ENCODE peak calls at places on chromosomes 2 and 18, in seven cellular contexts. One of them, this sample, is unnamed.

GRCh38 chr2:26246818-26247217 is 2.1 kb downstream of the HADHB start:
- DNase-seq in fibroblast of the aortic adventitia: peak
- DNase-seq in adrenal gland: peak
- DNase-seq in lower leg skin: no peak
- DNase-seq in heart right ventricle: peak
- DNase-seq in cardiac fibroblast: peak
- DNase-seq in body of pancreas: no peak
- DNase-seq in this sample: no peak

GRCh38 chr2:24822049-24822706 is 29.0 kb downstream of the CENPO start:
- DNase-seq in fibroblast of the aortic adventitia: no peak
- DNase-seq in adrenal gland: no peak
- DNase-seq in lower leg skin: no peak
- DNase-seq in heart right ventricle: no peak
- DNase-seq in cardiac fibroblast: no peak
- DNase-seq in body of pancreas: no peak
- DNase-seq in this sample: peak

GRCh38 chr2:125516496-125517109 is 1139.4 kb upstream of the GYPC start:
- DNase-seq in fibroblast of the aortic adventitia: no peak
- DNase-seq in adrenal gland: peak
- DNase-seq in lower leg skin: no peak
- DNase-seq in heart right ventricle: no peak
- DNase-seq in cardiac fibroblast: peak
- DNase-seq in body of pancreas: no peak
- DNase-seq in this sample: peak

GRCh38 chr2:236743623-236744280 is 174.1 kb downstream of the ACKR3 start:
- DNase-seq in fibroblast of the aortic adventitia: peak
- DNase-seq in adrenal gland: no peak
- DNase-seq in lower leg skin: peak
- DNase-seq in heart right ventricle: no peak
- DNase-seq in cardiac fibroblast: peak
- DNase-seq in body of pancreas: no peak
- DNase-seq in this sample: no peak

GRCh38 chr2:54853635-54854034 is 130.2 kb downstream of the EML6 start:
- DNase-seq in fibroblast of the aortic adventitia: no peak
- DNase-seq in adrenal gland: no peak
- DNase-seq in lower leg skin: no peak
- DNase-seq in heart right ventricle: no peak
- DNase-seq in cardiac fibroblast: no peak
- DNase-seq in body of pancreas: no peak
- DNase-seq in this sample: no peak

GRCh38 chr2:70509565-70509964 is 44.1 kb downstream of the TGFA start:
- DNase-seq in fibroblast of the aortic adventitia: no peak
- DNase-seq in adrenal gland: no peak
- DNase-seq in lower leg skin: peak
- DNase-seq in heart right ventricle: no peak
- DNase-seq in cardiac fibroblast: no peak
- DNase-seq in body of pancreas: no peak
- DNase-seq in this sample: peak

GRCh38 chr2:168136392-168136977 is 110.9 kb downstream of the STK39 start:
- DNase-seq in fibroblast of the aortic adventitia: peak
- DNase-seq in adrenal gland: no peak
- DNase-seq in lower leg skin: no peak
- DNase-seq in heart right ventricle: no peak
- DNase-seq in cardiac fibroblast: peak
- DNase-seq in body of pancreas: no peak
- DNase-seq in this sample: no peak

GRCh38 chr2:240428245-240428644 is 7.2 kb upstream of the GPC1 start:
- DNase-seq in fibroblast of the aortic adventitia: no peak
- DNase-seq in adrenal gland: no peak
- DNase-seq in lower leg skin: peak
- DNase-seq in heart right ventricle: no peak
- DNase-seq in cardiac fibroblast: no peak
- DNase-seq in body of pancreas: no peak
- DNase-seq in this sample: no peak

GRCh38 chr18:57943723-57944122 is 100.3 kb upstream of the NEDD4L start:
- DNase-seq in fibroblast of the aortic adventitia: peak
- DNase-seq in adrenal gland: no peak
- DNase-seq in lower leg skin: no peak
- DNase-seq in heart right ventricle: no peak
- DNase-seq in cardiac fibroblast: peak
- DNase-seq in body of pancreas: no peak
- DNase-seq in this sample: no peak

GRCh38 chr18:21463718-21464117 is 136.8 kb downstream of the ESCO1 start:
- DNase-seq in fibroblast of the aortic adventitia: peak
- DNase-seq in adrenal gland: no peak
- DNase-seq in lower leg skin: no peak
- DNase-seq in heart right ventricle: no peak
- DNase-seq in cardiac fibroblast: no peak
- DNase-seq in body of pancreas: no peak
- DNase-seq in this sample: no peak

GRCh38 chr2:219996366-219996765 is 368.9 kb downstream of the SLC4A3 start:
- DNase-seq in fibroblast of the aortic adventitia: no peak
- DNase-seq in adrenal gland: no peak
- DNase-seq in lower leg skin: no peak
- DNase-seq in heart right ventricle: no peak
- DNase-seq in cardiac fibroblast: no peak
- DNase-seq in body of pancreas: no peak
- DNase-seq in this sample: no peak

GRCh38 chr2:219998714-219999227 is 371.3 kb downstream of the SLC4A3 start:
- DNase-seq in fibroblast of the aortic adventitia: no peak
- DNase-seq in adrenal gland: no peak
- DNase-seq in lower leg skin: no peak
- DNase-seq in heart right ventricle: no peak
- DNase-seq in cardiac fibroblast: no peak
- DNase-seq in body of pancreas: no peak
- DNase-seq in this sample: no peak

GRCh38 chr2:219998099-219998498 is 370.7 kb downstream of the SLC4A3 start:
- DNase-seq in fibroblast of the aortic adventitia: no peak
- DNase-seq in adrenal gland: no peak
- DNase-seq in lower leg skin: no peak
- DNase-seq in heart right ventricle: no peak
- DNase-seq in cardiac fibroblast: no peak
- DNase-seq in body of pancreas: no peak
- DNase-seq in this sample: no peak

GRCh38 chr2:219995409-219995808 is 368.0 kb downstream of the SLC4A3 start:
- DNase-seq in fibroblast of the aortic adventitia: no peak
- DNase-seq in adrenal gland: no peak
- DNase-seq in lower leg skin: no peak
- DNase-seq in heart right ventricle: no peak
- DNase-seq in cardiac fibroblast: no peak
- DNase-seq in body of pancreas: no peak
- DNase-seq in this sample: no peak

GRCh38 chr2:219997341-219997851 is 370.0 kb downstream of the SLC4A3 start:
- DNase-seq in fibroblast of the aortic adventitia: peak
- DNase-seq in adrenal gland: peak
- DNase-seq in lower leg skin: peak
- DNase-seq in heart right ventricle: peak
- DNase-seq in cardiac fibroblast: peak
- DNase-seq in body of pancreas: peak
- DNase-seq in this sample: peak
- TF ChIP-seq CTCF in fibroblast of the aortic adventitia: peak
- TF ChIP-seq CTCF in adrenal gland: peak
- TF ChIP-seq CTCF in lower leg skin: no peak
- TF ChIP-seq CTCF in heart right ventricle: peak
- TF ChIP-seq CTCF in cardiac fibroblast: peak
- TF ChIP-seq CTCF in body of pancreas: peak
- TF ChIP-seq CTCF in this sample: no peak

DNA sequence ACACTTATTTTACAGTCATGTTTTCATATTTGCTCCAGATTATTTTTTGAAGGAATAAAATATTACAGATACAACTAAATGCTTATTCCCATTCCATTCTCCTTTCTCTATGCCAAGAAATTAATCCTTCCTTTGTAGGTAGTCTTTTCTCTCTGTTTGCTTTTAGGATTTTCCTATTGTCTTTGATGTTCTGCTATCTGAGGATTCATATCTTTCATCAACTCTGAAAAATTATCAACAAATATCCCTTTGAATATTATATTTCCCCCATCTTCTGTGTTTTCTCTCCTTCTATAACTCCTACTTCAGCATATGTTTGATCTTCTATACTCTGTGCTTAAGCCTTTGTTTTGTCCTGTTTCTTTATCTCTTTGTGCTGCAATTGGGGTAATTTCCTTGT is 260.4 kb upstream of the RBMS1 start:
- DNase-seq in fibroblast of the aortic adventitia: no peak
- DNase-seq in adrenal gland: no peak
- DNase-seq in lower leg skin: no peak
- DNase-seq in heart right ventricle: no peak
- DNase-seq in cardiac fibroblast: no peak
- DNase-seq in body of pancreas: no peak
- DNase-seq in this sample: no peak
- H3K4me3 ChIP-seq in fibroblast of the aortic adventitia: no peak
- H3K4me3 ChIP-seq in adrenal gland: no peak
- H3K4me3 ChIP-seq in lower leg skin: no peak
- H3K4me3 ChIP-seq in heart right ventricle: no peak
- H3K4me3 ChIP-seq in cardiac fibroblast: no peak
- H3K4me3 ChIP-seq in body of pancreas: no peak
- H3K4me3 ChIP-seq in this sample: no peak

GRCh38 chr2:9765611-9766531 is 77.4 kb upstream of the TAF1B start:
- DNase-seq in fibroblast of the aortic adventitia: no peak
- DNase-seq in adrenal gland: no peak
- DNase-seq in lower leg skin: no peak
- DNase-seq in heart right ventricle: no peak
- DNase-seq in cardiac fibroblast: no peak
- DNase-seq in body of pancreas: no peak
- DNase-seq in this sample: no peak
- TF ChIP-seq CTCF in fibroblast of the aortic adventitia: no peak
- TF ChIP-seq CTCF in adrenal gland: no peak
- TF ChIP-seq CTCF in lower leg skin: no peak
- TF ChIP-seq CTCF in heart right ventricle: no peak
- TF ChIP-seq CTCF in cardiac fibroblast: no peak
- TF ChIP-seq CTCF in body of pancreas: no peak
- TF ChIP-seq CTCF in this sample: no peak

DNA sequence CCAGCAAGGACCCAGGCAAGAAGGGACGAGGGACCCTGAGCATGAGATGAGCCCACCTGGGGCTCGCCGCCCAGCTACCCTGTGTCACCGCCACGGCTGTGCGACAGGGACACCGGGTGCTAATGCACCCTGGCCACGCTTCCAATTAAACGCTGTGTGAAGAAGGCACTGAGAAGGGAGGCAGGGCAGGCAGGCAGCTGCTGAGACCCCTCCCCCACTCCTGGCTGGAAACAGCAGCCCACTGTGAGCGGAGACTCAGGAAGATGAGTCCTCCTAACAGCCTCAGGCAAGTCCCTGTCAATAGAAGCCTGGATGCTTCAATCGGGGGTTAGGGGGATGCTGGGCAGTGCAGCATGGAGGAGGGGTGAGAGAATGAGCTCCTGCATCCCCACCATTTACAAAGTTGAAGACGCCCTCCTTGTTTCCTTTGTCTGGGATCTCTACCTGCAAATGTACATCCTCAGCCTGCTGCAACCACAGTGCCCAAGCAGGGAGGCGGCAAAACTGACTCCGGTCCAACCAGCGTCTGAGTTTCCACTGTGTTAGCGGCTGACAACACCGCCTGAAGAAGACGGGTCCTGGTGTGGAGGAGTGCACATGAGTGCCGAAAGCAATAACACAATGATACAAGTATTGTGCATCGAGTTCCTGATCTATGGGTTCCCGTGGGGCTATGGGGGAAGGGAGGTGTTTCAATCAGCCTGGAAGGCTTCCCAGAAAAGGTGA is 12.8 kb downstream of the TMEM163 start:
- DNase-seq in fibroblast of the aortic adventitia: no peak
- DNase-seq in adrenal gland: no peak
- DNase-seq in lower leg skin: no peak
- DNase-seq in heart right ventricle: no peak
- DNase-seq in cardiac fibroblast: no peak
- DNase-seq in body of pancreas: no peak
- DNase-seq in this sample: no peak
- H3K4me3 ChIP-seq in fibroblast of the aortic adventitia: no peak
- H3K4me3 ChIP-seq in adrenal gland: no peak
- H3K4me3 ChIP-seq in lower leg skin: no peak
- H3K4me3 ChIP-seq in heart right ventricle: no peak
- H3K4me3 ChIP-seq in cardiac fibroblast: no peak
- H3K4me3 ChIP-seq in body of pancreas: no peak
- H3K4me3 ChIP-seq in this sample: no peak

GRCh38 chr2:154623819-154624218 is 74.7 kb upstream of the KCNJ3 start:
- DNase-seq in fibroblast of the aortic adventitia: peak
- DNase-seq in adrenal gland: peak
- DNase-seq in lower leg skin: no peak
- DNase-seq in heart right ventricle: peak
- DNase-seq in cardiac fibroblast: peak
- DNase-seq in body of pancreas: peak
- DNase-seq in this sample: peak
- TF ChIP-seq CTCF in fibroblast of the aortic adventitia: peak
- TF ChIP-seq CTCF in adrenal gland: peak
- TF ChIP-seq CTCF in lower leg skin: no peak
- TF ChIP-seq CTCF in heart right ventricle: peak
- TF ChIP-seq CTCF in cardiac fibroblast: peak
- TF ChIP-seq CTCF in body of pancreas: peak
- TF ChIP-seq CTCF in this sample: peak

DNA sequence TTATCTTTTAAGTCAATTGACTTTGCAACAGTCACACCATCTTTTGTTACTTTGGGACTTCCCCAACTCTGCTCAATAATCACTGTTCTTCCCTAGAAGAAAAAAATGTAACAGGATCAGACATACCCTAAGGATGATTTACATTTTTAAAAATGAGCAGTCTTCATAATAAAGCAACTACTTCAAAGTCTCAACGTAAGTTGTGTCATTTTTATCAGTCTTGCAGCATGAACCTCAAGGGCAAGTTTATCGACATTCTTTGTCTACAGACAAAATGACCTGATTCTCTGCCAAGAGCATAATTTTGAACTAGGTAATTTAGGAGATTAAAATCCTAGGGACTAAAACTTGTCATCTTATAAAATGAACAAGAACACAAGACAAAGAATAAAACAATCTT is 2.3 kb downstream of the HSPD1 start:
- DNase-seq in fibroblast of the aortic adventitia: no peak
- DNase-seq in adrenal gland: no peak
- DNase-seq in lower leg skin: no peak
- DNase-seq in heart right ventricle: no peak
- DNase-seq in cardiac fibroblast: no peak
- DNase-seq in body of pancreas: no peak
- DNase-seq in this sample: no peak
- H3K4me3 ChIP-seq in fibroblast of the aortic adventitia: no peak
- H3K4me3 ChIP-seq in adrenal gland: peak
- H3K4me3 ChIP-seq in lower leg skin: no peak
- H3K4me3 ChIP-seq in heart right ventricle: no peak
- H3K4me3 ChIP-seq in cardiac fibroblast: no peak
- H3K4me3 ChIP-seq in body of pancreas: no peak
- H3K4me3 ChIP-seq in this sample: no peak

DNA sequence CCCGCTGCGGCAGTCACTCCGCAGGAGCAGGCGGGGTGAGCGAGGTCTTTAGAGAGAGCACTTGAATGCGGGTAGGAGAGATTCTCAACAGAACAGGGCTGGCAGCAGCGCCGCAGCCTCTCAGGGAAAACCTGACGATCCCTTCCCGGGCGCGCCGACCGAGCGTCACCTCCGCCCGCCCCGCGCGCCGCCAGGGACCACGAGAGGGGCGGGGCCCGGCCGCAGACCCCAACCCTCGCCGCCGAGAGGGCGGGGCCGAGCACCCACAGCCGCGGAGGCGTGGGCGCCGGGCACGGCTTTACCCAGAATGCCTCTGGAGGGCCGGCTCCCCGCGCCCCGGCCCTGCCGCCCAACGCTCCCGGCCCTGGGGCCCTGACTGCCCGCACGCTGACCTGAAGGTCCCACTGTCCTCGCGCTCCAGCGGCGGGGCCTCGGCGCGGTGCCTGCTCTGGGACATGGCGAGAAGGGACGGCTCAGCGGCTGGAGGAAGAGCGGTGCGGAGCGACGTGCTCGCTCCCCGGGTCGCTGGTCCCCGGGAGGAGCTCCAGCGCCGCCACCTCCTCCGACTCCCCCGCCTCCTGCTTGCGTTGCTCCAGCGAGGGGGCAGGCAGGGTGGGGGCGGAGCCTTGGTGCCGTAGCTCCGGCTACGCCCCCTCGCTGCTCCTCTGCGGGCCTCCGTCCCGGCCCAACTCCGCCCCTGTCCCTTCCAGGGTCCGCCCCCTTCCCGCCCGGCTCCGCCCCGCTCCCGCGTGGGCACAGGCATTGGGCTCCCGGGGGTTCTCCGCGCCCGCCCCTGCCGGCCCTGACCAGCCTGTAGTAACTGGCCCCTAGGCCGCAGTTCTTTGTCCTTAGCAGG is at the start of the genes PJVK and PRKRA:
- DNase-seq in fibroblast of the aortic adventitia: peak
- DNase-seq in adrenal gland: peak
- DNase-seq in lower leg skin: peak
- DNase-seq in heart right ventricle: peak
- DNase-seq in cardiac fibroblast: peak
- DNase-seq in body of pancreas: peak
- DNase-seq in this sample: peak
- TF ChIP-seq CTCF in fibroblast of the aortic adventitia: no peak
- TF ChIP-seq CTCF in adrenal gland: no peak
- TF ChIP-seq CTCF in lower leg skin: no peak
- TF ChIP-seq CTCF in heart right ventricle: peak
- TF ChIP-seq CTCF in cardiac fibroblast: no peak
- TF ChIP-seq CTCF in body of pancreas: peak
- TF ChIP-seq CTCF in this sample: no peak